ENCODE peak calls at places on chromosomes 6 and 20, in five cellular contexts. D is suprapubic skin; N is activated naive CD8-positive, alpha-beta T cell treated with anti-CD3 and anti-CD28 coated beads, Interleukin-2, amount 10 ng/mL, durations not matched to agents 7 days and 5 days; J is A172; P is cerebellum. W is an unnamed sample.

GRCh38 chr6:24763578-24763977 is 11.2 kb upstream of the GMNN start:
- DNase-seq in D (no peak), N (no peak), J (no peak), P (no peak), W (no peak)

GRCh38 chr20:49993301-49993751 is 10.5 kb downstream of the SNAI1 start:
- DNase-seq in D (no peak), N (no peak), J (no peak), P (no peak), W (no peak)

GRCh38 chr6:37454420-37455125 is 21.6 kb downstream of the CMTR1 start:
- DNase-seq in D (no peak), N (no peak), J (no peak), P (no peak), W (no peak)

GRCh38 chr6:34030831-34031566 is 114.9 kb downstream of the GRM4 start:
- DNase-seq in D (no peak), N (no peak), J (no peak), P (no peak), W (no peak)

GRCh38 chr6:15824851-15825250 is 162.0 kb upstream of the DTNBP1 start:
- DNase-seq in D (no peak), N (no peak), J (no peak), P (no peak), W (no peak)

GRCh38 chr6:169800668-169801395 is 49.4 kb downstream of the ERMARD start:
- DNase-seq in D (peak; percentile 70), N (no peak), J (peak; percentile 77), P (peak; percentile 23), W (peak; percentile 40)

GRCh38 chr6:131173680-131174079 is 38.4 kb downstream of the AKAP7 start:
- DNase-seq in D (no peak), N (no peak), J (no peak), P (no peak), W (no peak)

GRCh38 chr6:89986650-89987074 is 92.4 kb downstream of the GJA10 start:
- DNase-seq in D (no peak), N (no peak), J (no peak), P (no peak), W (no peak)

GRCh38 chr20:47543006-47543431 is 41.3 kb downstream of the NCOA3 start:
- DNase-seq in D (no peak), N (no peak), J (no peak), P (no peak), W (no peak)

GRCh38 chr20:10501377-10501776 is 66.3 kb downstream of the SLX4IP start:
- DNase-seq in D (no peak), N (peak; percentile 56), J (no peak), P (no peak), W (peak; percentile 26)

GRCh38 chr6:62891065-62891647 is 320.1 kb upstream of the FKBP1C start:
- DNase-seq in D (no peak), N (no peak), J (no peak), P (no peak), W (no peak)

GRCh38 chr20:14580426-14581074 is 243.1 kb upstream of the FLRT3 start:
- DNase-seq in D (no peak), N (no peak), J (no peak), P (peak; percentile 3), W (peak; percentile 47)

GRCh38 chr6:31541059-31541657 is 645 bp downstream of the DDX39B start:
- DNase-seq in D (no peak), N (peak; percentile 63), J (peak; percentile 42), P (no peak), W (peak; percentile 32)

GRCh38 chr6:324729-325125 is 32.4 kb downstream of the DUSP22 start:
- DNase-seq in D (no peak), N (no peak), J (no peak), P (no peak), W (no peak)

GRCh38 chr20:14235355-14235754 is 102.1 kb downstream of the FLRT3 start:
- DNase-seq in D (no peak), N (no peak), J (peak; percentile 23), P (no peak), W (no peak)

GRCh38 chr6:158666637-158667359 is 16.9 kb downstream of the SYTL3 start:
- DNase-seq in D (no peak), N (no peak), J (no peak), P (no peak), W (no peak)

GRCh38 chr6:116405147-116405546 is 34.4 kb downstream of the DSE start:
- DNase-seq in D (no peak), N (no peak), J (no peak), P (no peak), W (no peak)

GRCh38 chr6:15443119-15443518 is 197.2 kb downstream of the JARID2 start:
- DNase-seq in D (no peak), N (no peak), J (peak; percentile 65), P (no peak), W (no peak)

GRCh38 chr6:143006787-143007186 is 53.9 kb upstream of the AIG1 start:
- DNase-seq in D (no peak), N (no peak), J (no peak), P (no peak), W (no peak)

GRCh38 chr20:59564171-59564570 is 40.2 kb upstream of the PHACTR3 start:
- DNase-seq in D (no peak), N (no peak), J (no peak), P (no peak), W (no peak)

GRCh38 chr6:17863971-17864754 is 123.3 kb downstream of the KIF13A start:
- DNase-seq in D (no peak), N (no peak), J (peak; percentile 75), P (no peak), W (no peak)

GRCh38 chr20:10061641-10062040 is 26.9 kb downstream of the ANKEF1 start:
- DNase-seq in D (no peak), N (no peak), J (no peak), P (no peak), W (no peak)